ENCODE peak calls at places on chromosomes 16 and 17, in seven cellular contexts. H is SK-N-SH, M is HCT116, S is endothelial cell of umbilical vein, I is HepG2, O is GM12878, K is H1. J is an unnamed sample. For H3K27me3 and H3K79me2, the result is how much of the 10 kb centered on the place peaks cover.

GRCh38 chr17:80649672-80650338 is 105.2 kb downstream of the RPTOR start:
- DNase-seq in O (no peak), H (peak), I (peak), S (peak), K (peak), M (peak), J (peak)

GRCh38 chr17:82935944-82936767 is 96.3 kb upstream of the ZNF750 start:
- DNase-seq in M (no peak), H (no peak), K (no peak), I (no peak), S (no peak), O (no peak), J (no peak)

GRCh38 chr16:28821874-28822519 is 802 bp upstream of the ATXN2L start:
- DNase-seq in O (no peak), H (no peak), S (no peak), K (no peak), I (no peak), M (no peak), J (no peak)

GRCh38 chr17:36534881-36535668 is at the start of gene PIGW:
- DNase-seq in O (peak), I (peak), S (peak), K (peak), H (peak), M (peak), J (peak)

GRCh38 chr17:282000-282911 is 70.4 kb downstream of the RPH3AL start:
- DNase-seq in S (no peak), M (no peak), K (no peak), I (peak), H (no peak), O (no peak), J (no peak)

GRCh38 chr16:49350265-49351103 is 23.1 kb upstream of the C16orf78 start:
- DNase-seq in H (peak), K (no peak), M (peak), I (peak), S (peak), O (no peak), J (peak)

GRCh38 chr16:89315791-89316581 is 98.5 kb downstream of the ZNF778 start:
- DNase-seq in H (no peak), M (no peak), I (peak), S (peak), O (peak), K (no peak), J (no peak)

GRCh38 chr17:63419949-63420867 is 25.9 kb downstream of the CYB561 start:
- DNase-seq in K (no peak), H (no peak), S (peak), O (no peak), M (no peak), I (no peak), J (no peak)

GRCh38 chr17:83078378-83079339 is 750 bp upstream of the METRNL start:
- DNase-seq in I (no peak), H (peak), S (no peak), O (no peak), M (no peak), K (no peak), J (no peak)

GRCh38 chr17:47703191-47703591 is 9.2 kb downstream of the TBKBP1 start:
- DNase-seq in H (no peak), O (no peak), M (no peak), I (no peak), S (no peak), K (no peak), J (no peak)

GRCh38 chr17:68310141-68310540 is 18.8 kb downstream of the ARSG start:
- DNase-seq in M (peak), O (no peak), S (no peak), I (no peak), H (no peak), K (no peak), J (no peak)

GRCh38 chr17:40111221-40112128 is 10.3 kb upstream of the MSL1 start:
- DNase-seq in H (peak), M (peak), I (peak), O (no peak), S (peak), K (no peak), J (peak)

GRCh38 chr17:28225271-28225670 is 93.7 kb upstream of the TMEM97 start:
- DNase-seq in H (no peak), I (no peak), S (no peak), K (no peak), O (no peak), M (no peak), J (no peak)

GRCh38 chr17:34252890-34253525 is 2.1 kb upstream of the CCL2 start:
- DNase-seq in I (no peak), S (no peak), M (no peak), K (no peak), H (no peak), O (no peak), J (no peak)

GRCh38 chr16:62602790-62603189 is 566.6 kb upstream of the CDH8 start:
- DNase-seq in M (no peak), O (no peak), H (peak), S (no peak), I (no peak), K (no peak), J (no peak)

GRCh38 chr16:87344931-87345631 is 27.9 kb upstream of the C16orf95 start:
- DNase-seq in H (no peak), O (no peak), I (no peak), M (no peak), S (no peak), K (no peak), J (peak)

GRCh38 chr17:78817123-78817522 is 23.5 kb downstream of the USP36 start:
- DNase-seq in M (no peak), S (no peak), O (no peak), I (no peak), K (no peak), H (no peak), J (no peak)

GRCh38 chr17:65797809-65798208 is 236.4 kb upstream of the AXIN2 start:
- DNase-seq in I (peak), M (no peak), S (peak), O (no peak), H (peak), K (peak), J (peak)

GRCh38 chr17:56902350-56902749 is 11.5 kb downstream of the TRIM25 start:
- DNase-seq in I (no peak), M (no peak), H (no peak), S (peak), K (no peak), O (no peak), J (no peak)

GRCh38 chr17:31052187-31052889 is 42.4 kb upstream of the NF1 start:
- DNase-seq in I (peak), M (peak), K (no peak), O (no peak), H (no peak), S (no peak), J (no peak)

GRCh38 chr17:61453563-61453962 is 1.3 kb downstream of the TBX4 start:
- DNase-seq in O (no peak), H (no peak), I (no peak), K (no peak), S (peak), M (no peak), J (no peak)

GRCh38 chr17:16515933-16516332 is 23.9 kb upstream of the LRRC75A start:
- DNase-seq in M (no peak), H (no peak), S (no peak), K (no peak), I (no peak), O (no peak), J (no peak)

GRCh38 chr17:1965556-1966273 is 59.4 kb downstream of the RTN4RL1 start:
- DNase-seq in O (no peak), H (no peak), I (no peak), M (no peak), S (no peak), K (no peak), J (no peak)

GRCh38 chr17:56125830-56126819 is 27.1 kb upstream of the ANKFN1 start:
- DNase-seq in K (no peak), O (no peak), H (peak), I (peak), M (peak), S (peak), J (peak)

GRCh38 chr16:23182675-23183485 is at the start of gene SCNN1G:
- DNase-seq in S (no peak), H (peak), O (no peak), I (no peak), M (no peak), K (no peak), J (peak)

GRCh38 chr16:84845496-84846002 is 25.8 kb downstream of the CRISPLD2 start:
- DNase-seq in M (no peak), K (no peak), H (peak), S (no peak), O (no peak), I (no peak), J (no peak)

GRCh38 chr16:82639666-82640336 is 13.0 kb downstream of the CDH13 start:
- DNase-seq in M (peak), S (peak), I (peak), H (peak), K (no peak), O (no peak), J (peak)

GRCh38 chr16:88790312-88791150 is 5.5 kb upstream of the PIEZO1 start:
- DNase-seq in H (no peak), I (no peak), S (no peak), M (no peak), O (no peak), K (no peak), J (peak)

GRCh38 chr17:29697371-29697770 is 74.7 kb upstream of the CORO6 start:
- DNase-seq in S (no peak), H (no peak), O (no peak), K (no peak), M (no peak), I (no peak), J (no peak)

GRCh38 chr17:17401271-17401781 is 75.5 kb upstream of the MED9 start:
- DNase-seq in M (peak), O (no peak), K (peak), H (no peak), S (no peak), I (peak), J (peak)

GRCh38 chr16:51818342-51818944 is 667.4 kb upstream of the SALL1 start:
- DNase-seq in I (peak), K (peak), H (peak), M (no peak), O (no peak), S (no peak), J (peak)

GRCh38 chr16:47037746-47038458 is 64.4 kb upstream of the DNAJA2 start:
- DNase-seq in S (peak), O (peak), I (peak), K (no peak), M (peak), H (peak), J (peak)

GRCh38 chr16:3480901-3481695 is 14.2 kb downstream of the C16orf90 start:
- DNase-seq in K (peak), I (peak), H (peak), O (no peak), S (peak), M (no peak), J (peak)

GRCh38 chr16:89300311-89300975 is 82.9 kb downstream of the ZNF778 start:
- DNase-seq in H (no peak), M (no peak), K (no peak), O (no peak), S (no peak), I (no peak), J (no peak)

GRCh38 chr16:17241264-17241835 is 229.4 kb downstream of the XYLT1 start:
- DNase-seq in S (no peak), K (no peak), I (no peak), M (no peak), H (no peak), O (no peak), J (no peak)

GRCh38 chr16:64390102-64390501 is 731.8 kb downstream of the CDH11 start:
- DNase-seq in K (no peak), I (no peak), S (no peak), M (no peak), O (no peak), H (no peak), J (no peak)

GRCh38 chr16:3655791-3656490 is 1.4 kb downstream of the DNASE1 start:
- DNase-seq in O (no peak), M (no peak), S (no peak), H (no peak), K (no peak), I (no peak), J (no peak)

GRCh38 chr16:11481987-11482386 is 104.7 kb downstream of the LITAF start:
- DNase-seq in S (no peak), K (no peak), H (no peak), I (no peak), O (no peak), M (no peak), J (no peak)

GRCh38 chr17:49898547-49899490 is 51.0 kb upstream of the TAC4 start:
- DNase-seq in I (peak), M (peak), K (peak), H (no peak), O (no peak), S (peak), J (peak)
- H3K27me3 ChIP-seq in I (under half), M (under half), K (under half), H (half or more), O (under half), S (under half), J (under half)

GRCh38 chr17:76268991-76269981 is 4.1 kb downstream of the UBALD2 start:
- DNase-seq in I (no peak), O (no peak), H (peak), K (no peak), S (no peak), M (no peak), J (peak)
- TF ChIP-seq POLR2AphosphoS5 in I (no peak), O (peak), H (no peak), K (peak), S (no peak), M (no peak), J (no peak)

GRCh38 chr17:77304746-77305473 is 164.1 kb downstream of the SEC14L1 start:
- DNase-seq in K (no peak), S (no peak), I (peak), H (no peak), M (no peak), O (no peak), J (no peak)
- H3K79me2 ChIP-seq in K (under half), S (under half), I (half or more), H (under half), M (half or more), O (under half), J (under half)

GRCh38 chr16:704047-704446 is 1.6 kb downstream of the FBXL16 start:
- DNase-seq in H (no peak), I (no peak), S (no peak), K (no peak), M (no peak), O (no peak), J (no peak)

GRCh38 chr16:698911-699671 is 6.5 kb downstream of the FBXL16 start:
- DNase-seq in S (no peak), O (no peak), M (no peak), K (no peak), I (no peak), H (no peak), J (no peak)

GRCh38 chr16:703406-703805 is 2.2 kb downstream of the FBXL16 start:
- DNase-seq in O (no peak), S (no peak), I (no peak), M (no peak), K (no peak), H (no peak), J (no peak)

GRCh38 chr16:702341-702740 is 3.3 kb downstream of the FBXL16 start:
- DNase-seq in O (no peak), H (no peak), I (no peak), K (no peak), S (no peak), M (no peak), J (no peak)

GRCh38 chr16:700684-701584 is 4.7 kb downstream of the FBXL16 start:
- DNase-seq in K (no peak), M (no peak), O (no peak), H (no peak), I (no peak), S (no peak), J (peak)
- H3K27me3 ChIP-seq in K (half or more), M (under half), O (under half), H (under half), I (under half), S (under half), J (half or more)

GRCh38 chr17:49819651-49820050 is 28.2 kb downstream of the TAC4 start:
- DNase-seq in H (no peak), S (no peak), I (no peak), M (no peak), K (no peak), O (no peak), J (no peak)
- TF ChIP-seq POLR2AphosphoS5 in H (no peak), S (no peak), I (no peak), M (no peak), K (no peak), O (no peak), J (no peak)

DNA sequence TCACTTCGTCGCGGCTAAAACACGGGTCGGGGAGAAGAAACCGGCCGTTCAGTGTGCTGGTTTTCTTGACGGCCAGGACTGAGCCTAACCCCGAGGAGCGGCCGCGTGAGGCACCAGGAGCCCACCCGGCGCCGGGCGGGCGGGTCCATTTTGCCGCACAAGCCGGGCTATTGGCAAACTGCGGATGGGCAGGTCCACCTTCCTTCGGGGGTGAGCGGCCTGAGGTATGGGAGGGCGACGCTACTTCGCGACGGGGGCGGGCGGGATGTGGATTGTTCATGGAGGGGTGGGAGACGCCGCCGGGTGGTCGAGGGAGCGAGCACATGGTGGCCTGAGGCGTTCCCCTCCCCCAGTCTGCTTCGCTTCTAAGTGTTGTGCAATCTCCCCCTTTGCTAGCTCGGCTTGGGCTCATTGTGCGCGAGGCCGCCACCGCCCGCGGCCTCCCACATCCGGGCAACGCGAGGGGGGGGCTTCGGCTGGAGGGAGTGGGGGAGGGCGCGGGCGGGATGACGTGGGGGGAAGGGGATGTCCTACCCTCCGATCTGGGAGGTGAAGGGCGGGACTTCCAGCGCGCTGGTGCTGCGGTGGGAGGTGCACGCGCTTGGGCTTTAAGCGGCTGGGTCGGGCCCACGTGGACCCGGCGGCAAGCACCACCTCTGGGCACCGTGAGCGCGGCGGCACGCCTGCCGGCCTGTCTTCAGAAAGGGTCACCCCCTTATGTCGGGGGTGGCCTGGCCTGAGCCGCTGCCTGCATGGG is 5.9 kb upstream of the CD68 start:
- DNase-seq in H (peak), I (peak), K (no peak), S (peak), M (no peak), O (no peak), J (peak)
- H3K79me2 ChIP-seq in H (half or more), I (under half), K (under half), S (half or more), M (half or more), O (half or more), J (half or more)

J was measured in GM23338.